ENCODE peak calls at places on chromosomes 11 and 22, in four cellular contexts. Y is HCT116, Z is GM12878, W is HEK293T. D is an unnamed sample.

GRCh38 chr11:818396-819128 is at the start of gene PNPLA2:
- DNase-seq in Y (no peak), Z (no peak), W (no peak), D (peak)

GRCh38 chr11:35163707-35164496 is 24.9 kb downstream of the CD44 start:
- DNase-seq in Y (no peak), Z (no peak), W (no peak), D (no peak)

GRCh38 chr11:83441596-83441995 is 155.4 kb upstream of the CCDC90B start:
- DNase-seq in Y (no peak), Z (no peak), W (no peak), D (no peak)

GRCh38 chr11:17791144-17791543 is 56.6 kb downstream of the KCNC1 start:
- DNase-seq in Y (no peak), Z (no peak), W (no peak), D (no peak)

GRCh38 chr11:113623114-113623513 is 83.0 kb downstream of the TMPRSS5 start:
- DNase-seq in Y (no peak), Z (no peak), W (no peak), D (no peak)

GRCh38 chr11:67272327-67273259 is 6.3 kb downstream of the GRK2 start:
- DNase-seq in Y (no peak), Z (no peak), W (no peak), D (no peak)

GRCh38 chr11:72833792-72834501 is 19.7 kb downstream of the ATG16L2 start:
- DNase-seq in Y (no peak), Z (no peak), W (no peak), D (no peak)

GRCh38 chr22:43116932-43117331 is 6.4 kb downstream of the BIK start:
- DNase-seq in Y (no peak), Z (no peak), W (no peak), D (no peak)

GRCh38 chr11:77179048-77179447 is 51.0 kb downstream of the MYO7A start:
- DNase-seq in Y (no peak), Z (no peak), W (no peak), D (no peak)

GRCh38 chr11:118142809-118143208 is 9.8 kb downstream of the SCN4B start:
- DNase-seq in Y (no peak), Z (no peak), W (no peak), D (no peak)

GRCh38 chr22:19679476-19680099 is 34.7 kb upstream of the SEPTIN5 start:
- DNase-seq in Y (no peak), Z (no peak), W (peak), D (peak)

GRCh38 chr11:1460994-1461805 is 25.4 kb downstream of the MOB2 start:
- DNase-seq in Y (no peak), Z (no peak), W (no peak), D (no peak)

GRCh38 chr11:126929186-126930085 is 71.1 kb downstream of the KIRREL3 start:
- DNase-seq in Y (no peak), Z (no peak), W (no peak), D (no peak)

GRCh38 chr11:94307101-94307791 is 2.9 kb downstream of the IZUMO1R start:
- DNase-seq in Y (no peak), Z (no peak), W (no peak), D (no peak)

GRCh38 chr11:104614117-104614716 is 284.0 kb downstream of the CASP12 start:
- DNase-seq in Y (no peak), Z (no peak), W (no peak), D (no peak)

GRCh38 chr22:50216684-50217520 is 16.1 kb downstream of the SELENOO start:
- DNase-seq in Y (no peak), Z (no peak), W (no peak), D (no peak)

GRCh38 chr11:130980463-130980862 is 64.2 kb upstream of the SNX19 start:
- DNase-seq in Y (no peak), Z (no peak), W (no peak), D (no peak)

GRCh38 chr22:41449321-41449720 is 2.7 kb upstream of the TOB2 start:
- DNase-seq in Y (no peak), Z (no peak), W (no peak), D (no peak)
- TF ChIP-seq SP1 in Y (no peak), Z (no peak), W (no peak), D (no peak)

GRCh38 chr22:24772493-24773220 is 1.9 kb downstream of the PIWIL3 start:
- DNase-seq in Y (peak), Z (no peak), W (peak), D (peak)
- TF ChIP-seq SP1 in Y (no peak), Z (no peak), W (no peak), D (peak)

DNA sequence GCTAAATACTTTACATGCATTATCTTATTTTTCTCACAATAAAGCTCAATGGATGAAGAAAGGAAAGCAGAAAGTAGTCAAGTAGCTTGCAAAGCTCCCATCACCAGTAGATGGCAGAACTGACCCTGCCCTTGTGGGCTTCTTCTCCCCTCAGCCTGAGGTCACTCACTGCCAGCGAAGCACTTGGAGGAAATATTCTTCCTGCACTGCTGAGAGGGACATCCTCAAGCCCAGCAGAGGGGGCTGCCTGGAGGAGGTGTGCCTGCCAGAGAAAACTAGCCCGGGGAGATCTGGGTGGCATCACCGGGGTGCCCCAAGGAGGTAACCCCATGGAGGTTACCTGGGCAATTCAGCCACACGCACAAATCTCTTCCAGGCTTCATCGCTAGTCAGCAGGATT is 6.6 kb downstream of the APOL4 start:
- DNase-seq in Y (peak), Z (no peak), W (peak), D (peak)
- TF ChIP-seq SP1 in Y (no peak), Z (no peak), W (no peak), D (no peak)

GRCh38 chr11:75760710-75761493 is 7.7 kb upstream of the DGAT2 start:
- DNase-seq in Y (no peak), Z (no peak), W (no peak), D (no peak)
- TF ChIP-seq SP1 in Y (no peak), Z (no peak), W (no peak), D (no peak)

DNA sequence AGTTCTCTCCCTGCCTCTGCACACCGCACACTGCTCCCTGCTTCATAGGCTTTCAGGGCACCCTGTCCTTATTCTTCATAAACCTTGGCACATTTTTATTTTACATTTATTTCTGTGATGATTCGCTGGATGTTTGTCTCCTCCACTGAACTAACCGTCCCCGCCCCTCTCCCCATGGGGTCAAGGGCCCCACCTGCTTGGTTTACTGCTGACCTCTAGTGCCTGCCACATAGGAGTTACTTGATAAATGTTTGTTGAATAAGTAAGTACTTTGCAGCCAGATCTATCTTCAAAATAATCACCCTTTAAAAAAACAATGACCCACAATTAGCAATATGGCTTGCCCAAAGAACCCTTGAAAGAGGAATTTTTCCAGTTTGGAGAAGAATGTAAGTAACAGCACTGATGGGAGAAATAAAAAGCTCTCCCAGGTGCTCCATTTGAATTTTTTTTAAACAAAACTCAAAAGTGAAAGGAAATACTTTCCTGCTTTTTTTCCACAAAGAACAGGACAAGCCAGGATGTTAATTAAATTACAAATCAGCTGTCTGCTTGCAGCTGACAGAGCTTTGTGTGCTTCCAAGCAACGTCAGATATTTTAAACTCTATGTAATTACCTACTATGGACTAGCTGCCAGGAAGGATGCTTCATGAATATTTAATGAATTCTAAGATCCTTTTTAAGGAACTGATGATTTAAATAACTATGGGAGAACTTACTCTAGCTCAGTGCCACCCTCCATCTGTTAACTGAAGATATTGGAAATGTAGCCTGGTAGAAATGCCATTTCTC is 1083.6 kb downstream of the DLG2 start:
- DNase-seq in Y (no peak), Z (no peak), W (no peak), D (peak)
- TF ChIP-seq SP1 in Y (no peak), Z (no peak), W (no peak), D (no peak)

GRCh38 chr22:30941363-30941740 is 27.2 kb downstream of the MORC2 start:
- DNase-seq in Y (no peak), Z (no peak), W (no peak), D (no peak)
- TF ChIP-seq SP1 in Y (no peak), Z (no peak), W (no peak), D (no peak)

GRCh38 chr11:45609902-45610301 is 55.5 kb downstream of the CHST1 start:
- DNase-seq in Y (no peak), Z (no peak), W (no peak), D (no peak)
- TF ChIP-seq SP1 in Y (no peak), Z (no peak), W (no peak), D (no peak)

GRCh38 chr11:129681344-129682114 is 134.1 kb upstream of the TMEM45B start:
- DNase-seq in Y (no peak), Z (no peak), W (no peak), D (no peak)
- TF ChIP-seq SP1 in Y (no peak), Z (no peak), W (no peak), D (no peak)

GRCh38 chr11:110828086-110828485 is 115.8 kb upstream of the ARHGAP20 start:
- DNase-seq in Y (no peak), Z (no peak), W (no peak), D (no peak)

GRCh38 chr11:110830344-110831141 is 118.3 kb upstream of the ARHGAP20 start:
- DNase-seq in Y (no peak), Z (no peak), W (no peak), D (peak)

GRCh38 chr11:110827276-110827675 is 115.0 kb upstream of the ARHGAP20 start:
- DNase-seq in Y (no peak), Z (no peak), W (no peak), D (no peak)

GRCh38 chr11:110832080-110832479 is 119.8 kb upstream of the ARHGAP20 start:
- DNase-seq in Y (no peak), Z (no peak), W (no peak), D (no peak)

DNA sequence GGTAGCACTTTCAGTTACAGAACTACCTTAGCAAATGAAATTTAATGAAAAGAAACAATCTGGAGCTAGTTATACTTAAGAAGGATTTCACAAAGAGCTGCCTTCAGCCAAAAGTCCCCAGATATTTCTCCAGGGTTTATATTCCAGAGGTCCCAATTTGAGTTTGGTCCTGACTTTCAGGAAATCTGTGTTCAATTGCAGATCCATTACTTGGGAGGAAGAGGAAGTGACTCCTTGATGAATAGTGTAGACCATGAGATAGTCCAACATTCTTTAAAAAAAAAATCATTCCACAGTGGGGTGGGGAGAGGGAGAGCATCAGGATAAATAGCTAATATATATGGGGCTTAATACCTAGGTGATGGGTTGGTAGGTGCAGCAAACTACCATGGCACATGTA is 117.6 kb upstream of the ARHGAP20 start:
- DNase-seq in Y (no peak), Z (no peak), W (no peak), D (no peak)
- TF ChIP-seq SP1 in Y (no peak), Z (no peak), W (no peak), D (no peak)

D was measured in WTC11.